ENCODE peak calls at places on chromosome 3, in seven cellular contexts. U is uterus, R is vagina, V is breast epithelium, O is HCT116, Z is heart left ventricle, I is K562. H is an unnamed sample.

GRCh38 chr3:88812576-88812975 is 294.8 kb upstream of the EPHA3 start:
- DNase-seq in U (no peak), R (no peak), V (no peak), O (no peak), Z (no peak), I (no peak), H (no peak)

GRCh38 chr3:122255757-122256439 is 69.2 kb upstream of the CSTA start:
- DNase-seq in U (no peak), R (no peak), V (no peak), O (no peak), Z (no peak), I (no peak), H (no peak)

GRCh38 chr3:168051579-168052183 is 44.0 kb downstream of the GOLIM4 start:
- DNase-seq in U (no peak), R (no peak), V (no peak), O (no peak), Z (no peak), I (no peak), H (no peak)

GRCh38 chr3:129366312-129366831 is 62.1 kb downstream of the EFCAB12 start:
- DNase-seq in U (no peak), R (no peak), V (no peak), O (no peak), Z (no peak), I (no peak), H (no peak)

GRCh38 chr3:71585126-71585525 is 1.6 kb upstream of the FOXP1 start:
- DNase-seq in U (no peak), R (no peak), V (no peak), O (no peak), Z (no peak), I (peak; percentile 11), H (peak; percentile 17)

GRCh38 chr3:105829879-105830622 is 38.8 kb downstream of the CBLB start:
- DNase-seq in U (no peak), R (no peak), V (no peak), O (no peak), Z (no peak), I (no peak), H (no peak)

GRCh38 chr3:81303326-81303725 is 458.1 kb downstream of the GBE1 start:
- DNase-seq in U (no peak), R (no peak), V (no peak), O (no peak), Z (no peak), I (no peak), H (no peak)

GRCh38 chr3:16378920-16379319 is 113.9 kb downstream of the OXNAD1 start:
- DNase-seq in U (no peak), R (no peak), V (no peak), O (no peak), Z (no peak), I (no peak), H (no peak)

GRCh38 chr3:141076026-141076797 is 25.1 kb downstream of the SPSB4 start:
- DNase-seq in U (no peak), R (no peak), V (no peak), O (no peak), Z (no peak), I (no peak), H (no peak)

GRCh38 chr3:190175490-190175889 is 54.8 kb upstream of the P3H2 start:
- DNase-seq in U (no peak), R (no peak), V (no peak), O (no peak), Z (no peak), I (no peak), H (no peak)

GRCh38 chr3:74124716-74125115 is 489.7 kb downstream of the CNTN3 start:
- DNase-seq in U (no peak), R (no peak), V (no peak), O (no peak), Z (no peak), I (no peak), H (no peak)

GRCh38 chr3:30473374-30474051 is 132.9 kb upstream of the TGFBR2 start:
- DNase-seq in U (peak; percentile 61), R (no peak), V (no peak), O (no peak), Z (peak; percentile 52), I (no peak), H (peak; percentile 83)

GRCh38 chr3:170739410-170739809 is 130.6 kb downstream of the RPL22L1 start:
- DNase-seq in U (no peak), R (no peak), V (no peak), O (no peak), Z (no peak), I (no peak), H (no peak)

GRCh38 chr3:81998139-81998755 is 236.8 kb upstream of the GBE1 start:
- DNase-seq in U (no peak), R (no peak), V (no peak), O (no peak), Z (no peak), I (no peak), H (no peak)

GRCh38 chr3:196260784-196261183 is 26.7 kb downstream of the PCYT1A start:
- DNase-seq in U (no peak), R (no peak), V (no peak), O (no peak), Z (no peak), I (no peak), H (no peak)

DNA sequence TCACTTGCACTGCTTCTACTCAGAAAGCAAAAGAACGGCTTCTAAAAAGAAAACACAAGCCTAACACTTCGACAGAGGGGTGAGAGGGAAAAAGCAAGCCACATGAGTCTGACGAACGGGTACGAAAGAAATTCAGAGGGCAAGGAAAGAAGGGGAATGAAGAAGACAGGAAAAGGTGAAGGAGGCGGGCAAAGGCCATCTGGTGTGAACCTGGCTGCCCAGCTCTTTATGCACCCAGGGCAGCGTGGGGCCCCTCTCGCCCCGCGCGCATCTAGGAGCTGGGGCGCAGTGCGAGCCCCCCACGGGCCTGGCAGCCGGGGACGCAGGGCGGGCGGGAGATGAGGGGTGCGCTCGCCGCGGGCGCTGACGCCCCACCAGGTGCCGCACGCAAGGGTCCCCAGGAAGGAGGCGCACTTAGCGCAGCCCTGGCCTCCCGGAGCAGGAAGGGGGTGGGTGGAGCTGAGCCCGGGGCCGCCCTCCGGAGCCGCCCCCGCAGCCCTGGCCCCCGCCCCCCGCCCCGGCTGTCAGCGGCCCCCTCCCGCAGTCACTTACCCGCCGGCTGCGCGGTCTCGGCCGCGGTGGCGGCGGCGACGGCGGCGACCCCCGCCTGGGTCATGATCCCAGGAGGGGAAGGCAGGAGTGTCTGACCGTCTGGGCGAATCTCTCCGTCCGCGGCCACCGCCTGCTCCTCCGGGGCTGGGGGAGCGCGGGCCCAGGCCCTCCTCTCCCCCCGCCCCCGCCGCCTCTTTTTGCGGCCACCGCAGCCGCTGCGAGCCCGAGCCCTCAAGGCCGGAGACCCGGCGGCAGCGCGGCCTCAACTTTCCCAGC is at the start of gene USF3:
- DNase-seq in U (peak; percentile 67), R (no peak), V (peak; percentile 50), O (peak; percentile 23), Z (peak; percentile 83), I (peak; percentile 88), H (peak; percentile 49)
- TF ChIP-seq POLR2A in U (peak; percentile 59), R (peak; percentile 25), V (no peak), O (no peak), Z (no peak), I (peak; percentile 64), H (no peak)

GRCh38 chr3:78161736-78162135 is 1121.8 kb downstream of the ROBO2 start:
- DNase-seq in U (no peak), R (no peak), V (no peak), O (no peak), Z (no peak), I (no peak), H (no peak)

GRCh38 chr3:78163379-78163778 is 1123.5 kb downstream of the ROBO2 start:
- DNase-seq in U (no peak), R (no peak), V (no peak), O (no peak), Z (no peak), I (no peak), H (no peak)

DNA sequence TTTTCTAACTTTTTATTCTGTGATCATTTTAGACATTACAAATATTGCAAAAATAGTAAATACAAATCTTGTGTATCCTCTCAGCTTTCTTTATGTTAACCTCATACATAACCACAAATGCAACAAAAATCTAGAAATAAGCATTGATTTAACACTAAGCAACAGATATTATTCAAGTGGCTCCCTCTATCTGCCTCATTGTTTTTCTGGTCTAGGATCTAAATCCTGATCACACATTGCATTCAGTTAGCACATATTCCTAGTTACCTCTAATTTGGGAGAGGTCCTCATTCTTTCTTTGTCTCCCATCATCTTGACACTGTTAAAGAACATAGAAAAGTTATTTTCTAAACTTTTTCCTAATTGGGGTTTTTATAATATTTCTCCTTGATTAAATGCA is 1126.0 kb downstream of the ROBO2 start:
- DNase-seq in U (no peak), R (no peak), V (no peak), O (no peak), Z (no peak), I (no peak), H (no peak)
- TF ChIP-seq CTCF in U (no peak), R (no peak), V (no peak), O (no peak), Z (no peak), I (no peak), H (no peak)

GRCh38 chr3:186108941-186109865 is at the start of gene ETV5:
- DNase-seq in U (peak; percentile 100), R (peak; percentile 100), V (peak; percentile 99), O (peak; percentile 98), Z (peak; percentile 100), I (peak; percentile 98), H (peak; percentile 97)
- H3K27me3 ChIP-seq in U (no peaks in the 10 kb centered on the region), R (no peaks in the 10 kb centered on the region), V (no peaks in the 10 kb centered on the region), O (no peaks in the 10 kb centered on the region), Z (no peaks in the 10 kb centered on the region), I (peaks cover 14% of the 10 kb centered on the region), H (peaks cover 6% of the 10 kb centered on the region)

GRCh38 chr3:179452166-179452544 is 885 bp upstream of the GNB4 start:
- DNase-seq in U (no peak), R (no peak), V (no peak), O (no peak), Z (no peak), I (no peak), H (no peak)

GRCh38 chr3:179451335-179452165 is at the start of gene GNB4:
- DNase-seq in U (peak; percentile 69), R (no peak), V (peak; percentile 59), O (no peak), Z (peak; percentile 88), I (peak; percentile 83), H (peak; percentile 70)

GRCh38 chr3:179449621-179450020 is 1.6 kb downstream of the GNB4 start:
- DNase-seq in U (no peak), R (no peak), V (no peak), O (no peak), Z (no peak), I (no peak), H (no peak)

GRCh38 chr3:179450901-179451334 is 352 bp downstream of the GNB4 start:
- DNase-seq in U (peak; percentile 18), R (no peak), V (no peak), O (no peak), Z (no peak), I (no peak), H (no peak)

GRCh38 chr3:179450321-179450720 is 949 bp downstream of the GNB4 start:
- DNase-seq in U (no peak), R (no peak), V (no peak), O (no peak), Z (no peak), I (no peak), H (no peak)
- TF ChIP-seq POLR2A in U (no peak), R (no peak), V (no peak), O (no peak), Z (no peak), I (no peak), H (no peak)

GRCh38 chr3:195117978-195118581 is 152.9 kb downstream of the XXYLT1 start:
- DNase-seq in U (no peak), R (no peak), V (no peak), O (peak; percentile 77), Z (no peak), I (peak; percentile 87), H (no peak)
- TF ChIP-seq CTCF in U (peak; percentile 7), R (no peak), V (no peak), O (peak; percentile 54), Z (no peak), I (peak; percentile 58), H (no peak)

H was measured in tibial nerve.